ENCODE peak calls at places on chromosomes 7 and 10, in six cellular contexts. Q, R, F, X, J and N are unnamed samples.

GRCh38 chr10:53123311-53123710 is 350.7 kb upstream of the MBL2 start:
- DNase-seq in Q (no peak), R (no peak), F (no peak), X (no peak), J (no peak), N (no peak)

GRCh38 chr10:91051834-91052233 is 130.9 kb upstream of the ANKRD1 start:
- DNase-seq in Q (no peak), R (no peak), F (no peak), X (no peak), J (no peak), N (no peak)

GRCh38 chr7:153036396-153037063 is 277.0 kb downstream of the ACTR3B start:
- DNase-seq in Q (no peak), R (no peak), F (no peak), X (no peak), J (no peak), N (no peak)

GRCh38 chr10:73744690-73744994 is 470 bp downstream of the SEC24C start:
- DNase-seq in Q (no peak), R (no peak), F (peak), X (peak), J (peak), N (peak)

GRCh38 chr7:130363156-130363847 is 17.0 kb upstream of the CPA1 start:
- DNase-seq in Q (no peak), R (no peak), F (peak), X (peak), J (peak), N (peak)

GRCh38 chr10:93473161-93473560 is 9.0 kb downstream of the MYOF start:
- DNase-seq in Q (no peak), R (no peak), F (no peak), X (no peak), J (no peak), N (no peak)

GRCh38 chr7:132738254-132738653 is 162.0 kb upstream of the PLXNA4 start:
- DNase-seq in Q (no peak), R (no peak), F (peak), X (no peak), J (no peak), N (peak)

GRCh38 chr7:133571066-133571465 is 318.2 kb downstream of the EXOC4 start:
- DNase-seq in Q (no peak), R (no peak), F (no peak), X (no peak), J (no peak), N (no peak)

GRCh38 chr10:104546756-104547155 is 94.3 kb upstream of the SORCS3 start:
- DNase-seq in Q (no peak), R (peak), F (no peak), X (peak), J (peak), N (no peak)

GRCh38 chr7:21412953-21413352 is 14.9 kb upstream of the SP4 start:
- DNase-seq in Q (no peak), R (no peak), F (no peak), X (no peak), J (no peak), N (no peak)

DNA sequence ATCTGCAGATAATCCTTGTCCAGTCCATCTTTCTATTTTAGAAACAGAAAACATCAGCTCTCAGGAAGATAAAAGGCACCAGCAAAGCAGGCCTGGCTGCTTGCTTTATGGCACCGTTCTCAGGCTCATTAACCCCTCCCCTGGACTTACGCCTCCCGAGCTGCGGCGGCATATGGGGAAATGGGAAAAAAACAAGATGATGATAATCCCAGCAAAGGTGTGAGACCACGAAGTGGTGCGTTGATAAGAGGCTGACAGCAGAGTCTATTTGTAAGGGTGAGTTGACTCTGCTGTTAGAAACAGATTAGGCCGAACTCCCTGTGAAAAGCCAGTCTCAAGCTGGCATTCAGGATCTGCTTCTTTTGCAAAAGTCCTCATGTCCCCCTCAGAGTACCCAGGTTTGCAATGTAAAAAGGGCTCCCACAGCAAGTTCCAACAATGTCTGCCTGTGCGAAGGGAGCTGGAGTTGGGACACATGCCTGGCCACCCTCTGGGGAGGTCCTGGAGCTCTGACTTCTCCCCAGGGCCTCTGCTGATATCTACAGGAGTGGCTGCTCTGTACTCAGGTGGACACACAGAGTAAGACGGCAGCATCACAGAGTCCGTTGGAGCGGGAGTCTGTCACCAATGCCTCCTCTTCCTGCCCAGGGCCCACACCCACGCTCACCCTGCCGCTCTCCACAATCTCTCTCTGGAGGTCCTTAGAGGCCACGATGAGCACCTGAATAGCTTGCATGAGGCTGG is 54.3 kb downstream of the SPDYE5 start:
- DNase-seq in Q (no peak), R (no peak), F (no peak), X (peak), J (no peak), N (no peak)
- H4K8ac ChIP-seq in Q (no peak), R (no peak), F (no peak), X (no peak), J (no peak), N (no peak)

DNA sequence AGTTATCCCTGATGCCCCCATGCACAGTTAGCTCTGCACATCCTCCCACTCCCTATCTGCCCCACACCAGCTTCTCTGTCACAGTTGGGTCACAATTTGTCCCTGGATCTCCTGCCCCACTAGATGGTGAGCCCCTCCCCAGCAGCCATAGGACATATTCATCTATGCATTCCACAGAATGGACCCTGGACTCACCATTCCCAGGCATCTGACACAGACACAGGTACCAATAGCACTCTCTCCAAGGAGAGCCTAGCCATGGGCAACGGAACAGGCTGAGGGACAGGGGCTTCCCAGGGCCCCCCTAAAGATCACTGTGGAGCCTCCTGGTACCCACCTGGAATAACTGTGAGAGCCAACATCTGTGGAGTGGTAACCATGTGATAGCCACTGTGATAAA is 34.7 kb upstream of the EEPD1 start:
- DNase-seq in Q (no peak), R (no peak), F (no peak), X (no peak), J (no peak), N (no peak)
- H3K4ac ChIP-seq in Q (no peak), R (no peak), F (peak), X (no peak), J (no peak), N (no peak)

GRCh38 chr7:138072726-138073125 is 3.5 kb upstream of the AKR1D1 start:
- DNase-seq in Q (no peak), R (peak), F (no peak), X (peak), J (no peak), N (no peak)
- H4K8ac ChIP-seq in Q (no peak), R (no peak), F (no peak), X (no peak), J (no peak), N (no peak)

GRCh38 chr7:154884348-154884920 is 118.5 kb downstream of the PAXIP1 start:
- DNase-seq in Q (no peak), R (no peak), F (no peak), X (no peak), J (no peak), N (no peak)
- H3K4ac ChIP-seq in Q (no peak), R (no peak), F (no peak), X (no peak), J (no peak), N (no peak)

DNA sequence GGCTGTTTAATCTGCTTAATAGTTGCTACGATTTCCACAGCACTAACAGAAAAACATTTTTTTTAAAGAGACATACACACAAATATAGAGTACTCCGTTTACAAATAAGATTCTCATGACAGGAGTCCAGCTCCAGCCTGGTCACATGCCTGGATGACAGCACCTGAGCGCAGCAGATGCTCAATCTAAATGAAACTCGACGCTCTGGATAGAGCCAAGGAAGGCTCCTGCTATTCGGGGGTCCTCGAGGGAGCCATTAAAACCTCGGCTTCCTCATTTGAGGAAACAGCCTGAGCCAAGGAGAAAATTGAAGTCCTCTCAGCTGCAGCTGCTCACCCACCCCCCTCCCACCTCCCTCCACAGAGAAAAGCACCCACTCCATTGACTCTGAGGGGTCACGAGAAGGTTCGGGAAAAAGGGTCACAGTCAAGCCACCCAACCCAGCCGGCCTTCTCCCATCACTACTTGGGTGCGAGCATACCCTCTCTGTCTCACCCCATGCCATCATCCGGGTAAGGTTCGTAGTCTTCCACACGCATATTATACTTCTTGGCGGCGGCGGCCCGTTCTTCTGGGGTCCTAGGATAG is 692 bp downstream of the NDUFB8 start:
- DNase-seq in Q (no peak), R (no peak), F (no peak), X (peak), J (no peak), N (peak)
- H4K8ac ChIP-seq in Q (no peak), R (no peak), F (peak), X (no peak), J (peak), N (peak)

GRCh38 chr7:2103071-2103898 is 129.5 kb downstream of the MAD1L1 start:
- DNase-seq in Q (no peak), R (no peak), F (no peak), X (no peak), J (no peak), N (no peak)
- H3K4ac ChIP-seq in Q (peak), R (no peak), F (peak), X (no peak), J (no peak), N (no peak)

GRCh38 chr7:30027915-30028748 is at the start of gene PLEKHA8:
- DNase-seq in Q (peak), R (peak), F (peak), X (peak), J (peak), N (peak)
- H4K8ac ChIP-seq in Q (no peak), R (no peak), F (peak), X (peak), J (peak), N (peak)

GRCh38 chr7:26153823-26154783 is 2.1 kb downstream of the NFE2L3 start:
- DNase-seq in Q (no peak), R (peak), F (peak), X (peak), J (no peak), N (peak)
- H3K4ac ChIP-seq in Q (no peak), R (peak), F (peak), X (no peak), J (no peak), N (peak)

GRCh38 chr10:133375357-133376115 is 2.4 kb upstream of the ECHS1 start:
- DNase-seq in Q (no peak), R (no peak), F (no peak), X (peak), J (no peak), N (no peak)

GRCh38 chr10:133372507-133372906 is 647 bp downstream of the ECHS1 start:
- DNase-seq in Q (no peak), R (no peak), F (no peak), X (no peak), J (no peak), N (no peak)

GRCh38 chr10:133370026-133370786 is 2.9 kb downstream of the ECHS1 start:
- DNase-seq in Q (no peak), R (no peak), F (no peak), X (no peak), J (no peak), N (no peak)

GRCh38 chr10:133377025-133377817 is 1.8 kb upstream of the PAOX start:
- DNase-seq in Q (no peak), R (no peak), F (no peak), X (no peak), J (no peak), N (no peak)

GRCh38 chr10:133373104-133373624 is at the start of gene ECHS1:
- DNase-seq in Q (peak), R (peak), F (peak), X (peak), J (peak), N (peak)
- H4K8ac ChIP-seq in Q (no peak), R (no peak), F (peak), X (no peak), J (peak), N (peak)